ENCODE peak calls at places on chromosomes 3 and 15, in five cellular contexts. One of them, this sample, is unnamed.

GRCh38 chr15:50275908-50276307 is 10.4 kb upstream of the HDC start:
- DNase-seq in MM.1S: no peak
- DNase-seq in PC-3: no peak
- DNase-seq in IMR-90: no peak
- DNase-seq in neuronal stem cell: no peak
- DNase-seq in this sample: no peak

GRCh38 chr3:23748398-23749110 is 57.2 kb upstream of the UBE2E1 start:
- DNase-seq in MM.1S: no peak
- DNase-seq in PC-3: peak
- DNase-seq in neuronal stem cell: no peak
- DNase-seq in IMR-90: peak
- DNase-seq in this sample: peak

GRCh38 chr3:8085498-8085897 is 416.1 kb upstream of the LMCD1 start:
- DNase-seq in neuronal stem cell: no peak
- DNase-seq in IMR-90: no peak
- DNase-seq in PC-3: no peak
- DNase-seq in MM.1S: no peak
- DNase-seq in this sample: no peak

GRCh38 chr3:126101521-126101982 is 17.6 kb upstream of the SLC41A3 start:
- DNase-seq in MM.1S: no peak
- DNase-seq in neuronal stem cell: no peak
- DNase-seq in PC-3: no peak
- DNase-seq in IMR-90: no peak
- DNase-seq in this sample: no peak

GRCh38 chr3:49791571-49791970 is 5.2 kb upstream of the IP6K1 start:
- DNase-seq in neuronal stem cell: no peak
- DNase-seq in IMR-90: no peak
- DNase-seq in MM.1S: no peak
- DNase-seq in PC-3: no peak
- DNase-seq in this sample: no peak

GRCh38 chr3:194632211-194632982 is 822 bp downstream of the TMEM44 start:
- DNase-seq in PC-3: peak
- DNase-seq in IMR-90: peak
- DNase-seq in neuronal stem cell: no peak
- DNase-seq in MM.1S: no peak
- DNase-seq in this sample: peak

GRCh38 chr3:2511356-2511755 is 412.7 kb downstream of the CNTN4 start:
- DNase-seq in MM.1S: no peak
- DNase-seq in PC-3: no peak
- DNase-seq in neuronal stem cell: no peak
- DNase-seq in IMR-90: no peak
- DNase-seq in this sample: no peak

GRCh38 chr3:30426319-30426993 is 179.9 kb upstream of the TGFBR2 start:
- DNase-seq in PC-3: no peak
- DNase-seq in IMR-90: peak
- DNase-seq in neuronal stem cell: no peak
- DNase-seq in MM.1S: no peak
- DNase-seq in this sample: peak

GRCh38 chr3:107241217-107241616 is 136.0 kb upstream of the CCDC54 start:
- DNase-seq in neuronal stem cell: peak
- DNase-seq in PC-3: peak
- DNase-seq in IMR-90: no peak
- DNase-seq in MM.1S: peak
- DNase-seq in this sample: peak

GRCh38 chr3:152375546-152375945 is 106.8 kb downstream of the MBNL1 start:
- DNase-seq in IMR-90: peak
- DNase-seq in PC-3: peak
- DNase-seq in neuronal stem cell: no peak
- DNase-seq in MM.1S: no peak
- DNase-seq in this sample: no peak

GRCh38 chr3:136659253-136659652 is 92.9 kb downstream of the STAG1 start:
- DNase-seq in neuronal stem cell: peak
- DNase-seq in PC-3: no peak
- DNase-seq in MM.1S: no peak
- DNase-seq in IMR-90: peak
- DNase-seq in this sample: peak

GRCh38 chr3:18121020-18121419 is 304.1 kb downstream of the SATB1 start:
- DNase-seq in PC-3: no peak
- DNase-seq in neuronal stem cell: no peak
- DNase-seq in MM.1S: no peak
- DNase-seq in IMR-90: no peak
- DNase-seq in this sample: no peak

GRCh38 chr3:4751057-4752051 is 227.9 kb upstream of the BHLHE40 start:
- DNase-seq in PC-3: peak
- DNase-seq in IMR-90: peak
- DNase-seq in MM.1S: no peak
- DNase-seq in neuronal stem cell: no peak
- DNase-seq in this sample: peak

GRCh38 chr3:79521221-79521848 is 246.5 kb downstream of the ROBO1 start:
- DNase-seq in IMR-90: peak
- DNase-seq in MM.1S: peak
- DNase-seq in PC-3: peak
- DNase-seq in neuronal stem cell: peak
- DNase-seq in this sample: peak

GRCh38 chr3:37621771-37622170 is 239.9 kb upstream of the CTDSPL start:
- DNase-seq in PC-3: no peak
- DNase-seq in IMR-90: no peak
- DNase-seq in MM.1S: no peak
- DNase-seq in neuronal stem cell: no peak
- DNase-seq in this sample: no peak

GRCh38 chr3:126355777-126356372 is 1.3 kb downstream of the KLF15 start:
- DNase-seq in IMR-90: peak
- DNase-seq in neuronal stem cell: peak
- DNase-seq in PC-3: no peak
- DNase-seq in MM.1S: peak
- DNase-seq in this sample: peak

GRCh38 chr3:126986001-126986400 is 3.1 kb downstream of the PLXNA1 start:
- DNase-seq in MM.1S: no peak
- DNase-seq in PC-3: no peak
- DNase-seq in IMR-90: peak
- DNase-seq in neuronal stem cell: no peak
- DNase-seq in this sample: peak

GRCh38 chr15:82681371-82681770 is 28.3 kb downstream of the AP3B2 start:
- DNase-seq in PC-3: no peak
- DNase-seq in IMR-90: no peak
- DNase-seq in MM.1S: no peak
- DNase-seq in neuronal stem cell: no peak
- DNase-seq in this sample: no peak
- H3K9ac ChIP-seq in PC-3: no peak
- H3K9ac ChIP-seq in IMR-90: no peak
- H3K9ac ChIP-seq in MM.1S: no peak
- H3K9ac ChIP-seq in neuronal stem cell: no peak
- H3K9ac ChIP-seq in this sample: no peak

GRCh38 chr15:55279746-55280351 is 9.8 kb downstream of the RAB27A start:
- DNase-seq in neuronal stem cell: no peak
- DNase-seq in PC-3: peak
- DNase-seq in MM.1S: peak
- DNase-seq in IMR-90: peak
- DNase-seq in this sample: peak
- H3K9ac ChIP-seq in neuronal stem cell: no peak
- H3K9ac ChIP-seq in PC-3: peak
- H3K9ac ChIP-seq in MM.1S: peak
- H3K9ac ChIP-seq in IMR-90: no peak
- H3K9ac ChIP-seq in this sample: peak

GRCh38 chr3:53071882-53072431 is 26.1 kb upstream of the SFMBT1 start:
- DNase-seq in IMR-90: no peak
- DNase-seq in PC-3: no peak
- DNase-seq in neuronal stem cell: no peak
- DNase-seq in MM.1S: no peak
- DNase-seq in this sample: no peak
- H3K9ac ChIP-seq in IMR-90: no peak
- H3K9ac ChIP-seq in PC-3: no peak
- H3K9ac ChIP-seq in neuronal stem cell: no peak
- H3K9ac ChIP-seq in MM.1S: peak
- H3K9ac ChIP-seq in this sample: peak

GRCh38 chr3:190120161-190121060 is at the start of gene P3H2:
- DNase-seq in PC-3: peak
- DNase-seq in IMR-90: peak
- DNase-seq in neuronal stem cell: peak
- DNase-seq in MM.1S: peak
- DNase-seq in this sample: peak
- H3K9ac ChIP-seq in PC-3: peak
- H3K9ac ChIP-seq in IMR-90: peak
- H3K9ac ChIP-seq in neuronal stem cell: peak
- H3K9ac ChIP-seq in MM.1S: no peak
- H3K9ac ChIP-seq in this sample: peak

GRCh38 chr15:42461261-42461660 is 29.7 kb downstream of the ZNF106 start:
- DNase-seq in IMR-90: no peak
- DNase-seq in MM.1S: no peak
- DNase-seq in PC-3: no peak
- DNase-seq in neuronal stem cell: no peak
- DNase-seq in this sample: no peak
- H3K9ac ChIP-seq in IMR-90: no peak
- H3K9ac ChIP-seq in MM.1S: no peak
- H3K9ac ChIP-seq in PC-3: no peak
- H3K9ac ChIP-seq in neuronal stem cell: no peak
- H3K9ac ChIP-seq in this sample: no peak